ENCODE peak calls at places on chromosomes 16 and 17, in six cellular contexts. Y is GM23338; M is naive thymus-derived CD8-positive, alpha-beta T cell; I is Right ventricle myocardium inferior; J is upper lobe of right lung; Z is right cardiac atrium. E is an unnamed sample.
A peak's percentile ranks its signal among the peaks of the same experiment; 100 is the strongest.

GRCh38 chr17:4988168-4988567 is 693 bp upstream of the CAMTA2 start:
- ATAC-seq in I (peak; percentile 43), J (no peak), Z (peak; percentile 9), Y (no peak), M (no peak), E (no peak)

GRCh38 chr17:57352658-57353057 is 96.3 kb downstream of the MSI2 start:
- ATAC-seq in I (peak; percentile 59), Y (no peak), M (no peak), Z (peak; percentile 57), J (no peak), E (peak; percentile 45)

GRCh38 chr17:81734405-81735055 is 22.4 kb downstream of the SLC25A10 start:
- ATAC-seq in J (no peak), Y (no peak), I (no peak), M (no peak), Z (peak; percentile 5), E (no peak)

GRCh38 chr17:57108656-57109392 is 23.8 kb downstream of the AKAP1 start:
- ATAC-seq in M (no peak), I (peak; percentile 45), J (no peak), Z (peak; percentile 62), Y (peak; percentile 14), E (no peak)

GRCh38 chr17:73231363-73231762 is 30.3 kb downstream of the CPSF4L start:
- ATAC-seq in I (no peak), Z (no peak), M (no peak), Y (no peak), J (no peak), E (no peak)

GRCh38 chr17:75270966-75271232 is at the start of gene MIF4GD:
- ATAC-seq in M (no peak), I (no peak), Z (no peak), J (no peak), Y (no peak), E (no peak)

GRCh38 chr16:66850115-66850815 is 6.1 kb downstream of the CA7 start:
- ATAC-seq in M (no peak), J (peak; percentile 48), Y (no peak), Z (no peak), I (no peak), E (no peak)

GRCh38 chr16:27980076-27980775 is 83.3 kb downstream of the GSG1L start:
- ATAC-seq in J (no peak), M (no peak), Z (peak; percentile 28), Y (peak; percentile 39), I (no peak), E (no peak)